ENCODE peak calls at places on chromosomes 1 and 21, in four cellular contexts. F, W, O and V are unnamed samples.

GRCh38 chr1:184590163-184590750 is 164.4 kb downstream of the EDEM3 start:
- DNase-seq in F (no peak), W (no peak), O (no peak), V (no peak)

GRCh38 chr1:89546082-89546889 is 21.7 kb downstream of the LRRC8B start:
- DNase-seq in F (no peak), W (no peak), O (no peak), V (no peak)

GRCh38 chr1:67307251-67308060 is at the start of gene IL12RB2:
- DNase-seq in F (no peak), W (no peak), O (peak; percentile 48), V (no peak)

GRCh38 chr1:198932351-198932991 is 293.6 kb downstream of the PTPRC start:
- DNase-seq in F (no peak), W (no peak), O (no peak), V (no peak)

GRCh38 chr21:45892156-45892919 is 89.2 kb upstream of the COL6A1 start:
- DNase-seq in F (no peak), W (no peak), O (no peak), V (peak; percentile 67)

GRCh38 chr1:56404561-56405030 is 174.8 kb downstream of the PLPP3 start:
- DNase-seq in F (no peak), W (peak; percentile 69), O (no peak), V (no peak)

GRCh38 chr1:9241891-9242290 is 7.3 kb downstream of the H6PD start:
- DNase-seq in F (no peak), W (no peak), O (no peak), V (no peak)

GRCh38 chr1:11804666-11805453 is 904 bp downstream of the MTHFR start:
- DNase-seq in F (no peak), W (peak; percentile 76), O (peak; percentile 54), V (peak; percentile 45)

GRCh38 chr1:235160395-235160964 is 570 bp downstream of the RBM34 start:
- DNase-seq in F (no peak), W (no peak), O (peak; percentile 63), V (no peak)

GRCh38 chr1:12592496-12592895 is 25.5 kb downstream of the DHRS3 start:
- DNase-seq in F (no peak), W (no peak), O (no peak), V (no peak)

GRCh38 chr21:31184462-31184861 is 146.2 kb upstream of the KRTAP19-8 start:
- DNase-seq in F (no peak), W (no peak), O (no peak), V (no peak)

GRCh38 chr21:43740497-43741156 is 21.7 kb downstream of the PDXK start:
- DNase-seq in F (no peak), W (peak; percentile 87), O (peak; percentile 87), V (peak; percentile 15)

GRCh38 chr21:33149166-33149565 is 79.2 kb downstream of the OLIG1 start:
- DNase-seq in F (no peak), W (no peak), O (no peak), V (no peak)

GRCh38 chr21:44701541-44701940 is 4.6 kb downstream of the KRTAP10-12 start:
- DNase-seq in F (no peak), W (no peak), O (no peak), V (no peak)

GRCh38 chr21:43603230-43603626 is 56.1 kb downstream of the HSF2BP start:
- DNase-seq in F (no peak), W (peak; percentile 73), O (no peak), V (no peak)

GRCh38 chr1:221451741-221452140 is 290.1 kb downstream of the DUSP10 start:
- DNase-seq in F (no peak), W (no peak), O (no peak), V (no peak)

GRCh38 chr1:190792873-190793272 is 315.2 kb upstream of the BRINP3 start:
- DNase-seq in F (no peak), W (peak; percentile 32), O (no peak), V (no peak)

GRCh38 chr21:40511976-40512375 is 335.0 kb downstream of the DSCAM start:
- DNase-seq in F (no peak), W (no peak), O (no peak), V (no peak)

GRCh38 chr1:160755864-160756616 is 17.0 kb downstream of the SLAMF7 start:
- DNase-seq in F (no peak), W (no peak), O (no peak), V (no peak)

GRCh38 chr1:53560572-53561487 is 101.6 kb downstream of the DMRTB1 start:
- DNase-seq in F (no peak), W (peak; percentile 44), O (no peak), V (no peak)

DNA sequence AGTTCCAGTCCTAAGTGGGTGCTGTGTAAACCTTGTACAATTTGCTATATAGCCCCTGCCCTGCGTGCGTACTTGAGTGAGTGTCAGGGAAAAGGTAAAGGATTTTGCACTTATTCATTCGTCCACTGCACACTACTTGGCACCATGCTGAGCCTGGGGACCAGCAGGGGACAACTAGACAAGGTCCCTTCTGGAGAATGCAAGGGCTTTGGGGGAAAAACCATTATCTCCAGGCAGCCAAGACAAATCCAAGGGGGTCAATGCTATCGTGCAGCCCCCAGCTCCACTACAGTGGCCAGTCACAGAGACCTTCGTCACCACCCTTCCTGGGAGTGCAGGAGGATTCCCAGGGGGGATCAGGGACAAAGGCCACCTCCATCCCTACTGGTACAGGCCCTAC is 39.7 kb downstream of the MATN1 start:
- DNase-seq in F (no peak), W (peak; percentile 29), O (no peak), V (no peak)
- H3K27me3 ChIP-seq in F (no peaks in the 10 kb centered on the region), W (no peaks in the 10 kb centered on the region), O (no peaks in the 10 kb centered on the region), V (peaks cover 9% of the 10 kb centered on the region)

DNA sequence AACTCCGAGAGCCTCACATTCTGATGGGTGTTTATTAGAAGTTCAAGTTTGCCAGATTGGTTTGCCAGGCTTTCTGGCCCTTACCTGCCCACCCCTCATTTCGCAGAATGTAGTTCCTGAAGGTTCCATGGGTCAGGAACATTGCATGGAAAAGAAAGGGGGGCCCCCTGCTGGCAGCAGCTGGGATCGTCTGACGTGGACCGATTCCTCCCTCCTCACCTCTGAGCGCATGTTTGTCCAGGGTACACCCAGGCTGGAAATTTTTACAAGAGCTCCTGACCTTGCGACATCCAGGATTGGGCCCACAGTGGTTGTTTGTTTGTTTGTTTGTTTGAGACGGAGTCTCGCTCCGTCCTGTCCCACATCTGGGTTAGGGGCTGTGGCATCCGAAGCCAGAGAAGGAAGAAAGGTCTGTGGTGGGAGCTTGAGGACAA is 126.0 kb upstream of the TMEM51 start:
- DNase-seq in F (no peak), W (peak; percentile 86), O (peak; percentile 60), V (no peak)
- H3K27ac ChIP-seq in F (no peak overlapping the region), W (peak overlapping the region; percentile 22), O (no peak overlapping the region), V (no peak overlapping the region)

DNA sequence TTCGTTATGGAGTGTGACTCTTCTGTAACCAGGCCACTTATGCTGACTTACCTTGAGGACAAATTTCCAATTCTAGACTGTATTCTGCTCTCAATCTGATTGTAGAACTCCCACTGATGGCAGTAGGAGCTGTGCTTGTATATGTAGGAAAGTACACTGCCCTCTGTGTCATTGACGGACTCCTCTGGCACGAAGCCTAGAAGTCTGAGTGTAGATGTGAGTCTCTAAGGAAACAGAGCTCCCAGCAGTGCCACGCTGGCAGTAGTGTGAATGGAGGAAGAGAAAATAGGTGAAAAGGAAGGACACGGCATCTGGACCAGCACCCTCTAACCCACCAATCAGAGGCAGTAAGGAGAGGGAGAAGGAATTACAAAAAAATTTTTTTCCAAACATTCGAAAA is 130.4 kb upstream of the ADGRL2 start:
- DNase-seq in F (no peak), W (peak; percentile 81), O (peak; percentile 90), V (no peak)
- TF ChIP-seq CTCF in F (no peak), W (no peak), O (no peak), V (no peak)

GRCh38 chr1:225892307-225892706 is 3.4 kb upstream of the LEFTY1 start:
- DNase-seq in F (no peak), W (no peak), O (no peak), V (no peak)
- H3K27me3 ChIP-seq in F (no peaks in the 10 kb centered on the region), W (no peaks in the 10 kb centered on the region), O (no peaks in the 10 kb centered on the region), V (no peaks in the 10 kb centered on the region)

GRCh38 chr1:26541816-26542711 is 12.5 kb downstream of the RPS6KA1 start:
- DNase-seq in F (peak; percentile 45), W (peak; percentile 89), O (peak; percentile 57), V (peak; percentile 100)
- H3K27ac ChIP-seq in F (peak overlapping the region; percentile 56), W (no peak overlapping the region), O (peak overlapping the region; percentile 31), V (peak overlapping the region; percentile 95)

GRCh38 chr1:7744882-7745281 is 26.2 kb upstream of the VAMP3 start:
- DNase-seq in F (no peak), W (no peak), O (no peak), V (no peak)
- TF ChIP-seq CTCF in F (no peak), W (no peak), O (no peak), V (no peak)

GRCh38 chr1:223534677-223535076 is 130.8 kb downstream of the CAPN8 start:
- DNase-seq in F (no peak), W (no peak), O (no peak), V (no peak)

GRCh38 chr1:223531742-223532341 is 133.7 kb downstream of the CAPN8 start:
- DNase-seq in F (peak; percentile 11), W (peak; percentile 59), O (peak; percentile 61), V (peak; percentile 53)

GRCh38 chr1:223533708-223534107 is 131.8 kb downstream of the CAPN8 start:
- DNase-seq in F (no peak), W (no peak), O (no peak), V (no peak)

GRCh38 chr1:223538921-223539445 is 126.5 kb downstream of the CAPN8 start:
- DNase-seq in F (no peak), W (peak; percentile 32), O (no peak), V (no peak)

DNA sequence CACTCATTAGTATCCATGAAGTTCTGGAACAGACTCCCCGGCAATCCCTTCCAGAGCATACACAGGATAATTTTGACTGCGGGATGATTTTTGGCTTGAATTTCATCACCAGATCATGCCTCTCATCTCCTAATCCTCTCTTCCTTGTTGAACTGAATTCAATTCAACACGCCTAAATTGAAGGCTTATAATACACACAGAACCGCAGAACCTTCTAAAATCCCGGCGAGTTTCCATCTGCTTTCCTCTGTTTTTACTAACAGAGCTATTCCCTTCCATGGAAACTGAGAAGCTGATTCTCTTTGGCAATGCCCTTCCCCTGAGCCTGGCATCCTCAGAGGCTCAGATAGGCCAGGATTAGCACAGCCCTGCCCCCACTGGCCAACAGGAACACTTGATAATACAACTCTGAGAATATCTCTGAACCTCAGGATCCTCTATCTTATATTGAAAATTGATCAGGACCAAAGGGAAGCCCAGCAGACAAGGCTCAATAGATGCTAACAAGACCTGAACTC is 130.2 kb downstream of the CAPN8 start:
- DNase-seq in F (no peak), W (no peak), O (no peak), V (no peak)
- H3K27me3 ChIP-seq in F (no peaks in the 10 kb centered on the region), W (no peaks in the 10 kb centered on the region), O (no peaks in the 10 kb centered on the region), V (no peaks in the 10 kb centered on the region)

DNA sequence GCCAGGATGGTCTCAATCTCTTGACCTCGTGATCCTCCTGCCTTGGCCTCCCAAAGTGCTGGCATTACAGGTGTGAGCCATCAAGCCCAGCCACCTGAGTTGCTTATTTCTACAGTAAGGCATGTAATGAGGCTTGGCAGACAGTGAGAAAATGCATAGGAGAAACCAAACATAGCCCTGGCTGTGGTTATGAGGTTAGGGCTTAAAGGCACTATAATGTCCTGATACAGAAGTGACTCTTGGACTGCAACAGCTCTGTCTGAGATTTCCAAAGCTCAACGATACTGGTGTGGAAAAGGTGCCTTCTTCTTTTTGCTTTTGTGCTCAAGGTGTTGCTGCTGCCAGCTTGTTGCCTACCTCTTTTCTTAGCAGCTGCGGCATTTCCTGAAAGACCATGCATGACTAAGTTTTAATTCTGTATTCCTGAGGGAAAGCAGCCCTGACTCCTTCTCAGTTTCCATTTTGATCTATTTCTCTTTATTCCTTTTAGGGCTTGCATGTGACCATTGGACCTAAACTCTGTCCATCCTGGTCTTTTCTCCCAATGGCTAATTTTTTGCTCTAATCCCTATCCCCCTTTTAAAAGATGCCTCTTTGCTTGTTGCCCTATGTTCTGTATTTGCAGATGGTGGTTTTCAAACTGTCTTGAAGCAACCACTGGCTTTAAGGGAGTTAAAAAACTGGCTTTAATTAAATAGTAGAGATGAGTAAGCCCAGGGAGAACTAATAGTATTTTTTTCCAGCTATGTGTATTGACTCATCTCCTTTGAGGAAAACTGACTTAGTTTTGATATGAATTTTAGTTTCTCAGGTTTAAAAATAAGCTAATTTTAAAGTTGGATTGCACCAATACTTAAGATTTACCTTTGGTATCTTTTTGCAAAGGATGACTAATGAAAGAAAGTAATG is 70.3 kb downstream of the KIF1B start:
- DNase-seq in F (no peak), W (no peak), O (no peak), V (no peak)
- H3K27ac ChIP-seq in F (no peak overlapping the region), W (no peak overlapping the region), O (no peak overlapping the region), V (no peak overlapping the region)